ENCODE peak calls at places on chromosome 10, in seven cellular contexts. K is right cardiac atrium; L is psoas muscle; F is mucosa of descending colon; I is CD8-positive, alpha-beta T cell; U is body of pancreas; C is foreskin keratinocyte. G is an unnamed sample. For H3K4me1, the result is how much of the 10 kb centered on the place peaks cover.

GRCh38 chr10:34690403-34691049 is 124.6 kb downstream of the PARD3 start:
- ATAC-seq in K (no peak), C (peak), I (no peak), F (peak), L (no peak), U (no peak), G (no peak)

GRCh38 chr10:133158756-133159610 is 1.0 kb upstream of the KNDC1 start:
- ATAC-seq in U (peak), I (no peak), K (no peak), L (peak), C (peak), F (peak), G (no peak)

GRCh38 chr10:98000346-98000745 is 30.1 kb downstream of the CRTAC1 start:
- ATAC-seq in C (no peak), L (no peak), K (peak), U (no peak), F (no peak), I (no peak), G (no peak)

GRCh38 chr10:97320480-97321031 is 1.5 kb downstream of the FRAT1 start:
- ATAC-seq in K (no peak), C (no peak), I (no peak), L (no peak), U (no peak), F (no peak), G (no peak)

GRCh38 chr10:11260136-11260535 is 242.5 kb downstream of the CELF2 start:
- ATAC-seq in F (no peak), K (no peak), C (no peak), I (no peak), L (no peak), U (no peak), G (no peak)

GRCh38 chr10:28738200-28738599 is 60.9 kb downstream of the BAMBI start:
- ATAC-seq in C (no peak), K (no peak), F (no peak), U (no peak), I (no peak), L (no peak), G (no peak)

GRCh38 chr10:57962839-57963238 is 304.9 kb downstream of the IPMK start:
- ATAC-seq in K (no peak), U (no peak), C (no peak), L (no peak), I (no peak), F (no peak), G (no peak)

GRCh38 chr10:78541528-78542470 is 508.1 kb downstream of the RPS24 start:
- ATAC-seq in U (no peak), I (no peak), F (peak), C (no peak), L (no peak), K (peak), G (no peak)

GRCh38 chr10:66928000-66928770 is 2.3 kb downstream of the LRRTM3 start:
- ATAC-seq in I (no peak), L (peak), F (no peak), C (peak), U (no peak), K (no peak), G (no peak)

GRCh38 chr10:80442879-80443278 is 11.2 kb upstream of the TSPAN14 start:
- ATAC-seq in U (no peak), I (no peak), C (peak), L (no peak), K (no peak), F (peak), G (no peak)

GRCh38 chr10:46539596-46540411 is 16.7 kb downstream of the GPRIN2 start:
- ATAC-seq in U (peak), L (no peak), F (peak), I (no peak), K (peak), C (no peak), G (peak)

GRCh38 chr10:62084434-62084833 is 182.9 kb downstream of the ARID5B start:
- ATAC-seq in L (no peak), U (no peak), F (no peak), C (peak), K (no peak), I (no peak), G (no peak)

GRCh38 chr10:60200012-60200681 is 189.5 kb downstream of the ANK3 start:
- ATAC-seq in L (no peak), K (peak), C (no peak), F (no peak), I (no peak), U (peak), G (no peak)

GRCh38 chr10:69655868-69656555 is 26.0 kb downstream of the FAM241B start:
- ATAC-seq in U (no peak), F (no peak), I (no peak), C (no peak), L (no peak), K (no peak), G (no peak)

GRCh38 chr10:126171555-126171954 is 216.7 kb downstream of the ADAM12 start:
- ATAC-seq in F (no peak), C (no peak), K (no peak), I (no peak), U (no peak), L (no peak), G (no peak)

GRCh38 chr10:79192677-79193003 is 123.9 kb downstream of the ZMIZ1 start:
- ATAC-seq in K (peak), U (no peak), I (no peak), L (peak), F (no peak), C (no peak), G (no peak)

GRCh38 chr10:49357895-49358294 is 38.0 kb downstream of the DRGX start:
- ATAC-seq in U (no peak), F (no peak), I (no peak), L (no peak), K (no peak), C (no peak), G (no peak)

GRCh38 chr10:5594271-5595036 is 69.7 kb downstream of the CALML3 start:
- ATAC-seq in U (no peak), I (no peak), K (no peak), F (no peak), L (no peak), C (no peak), G (no peak)
- H3K4me1 ChIP-seq in U (under half), I (under half), K (under half), F (under half), L (under half), C (under half), G (under half)

GRCh38 chr10:103441611-103442010 is 10.6 kb downstream of the CALHM2 start:
- ATAC-seq in I (no peak), L (peak), U (no peak), F (no peak), K (no peak), C (no peak), G (no peak)

GRCh38 chr10:103441206-103441605 is 11.0 kb downstream of the CALHM2 start:
- ATAC-seq in F (no peak), L (no peak), C (no peak), I (no peak), K (no peak), U (no peak), G (no peak)

GRCh38 chr10:103439776-103440175 is 12.4 kb downstream of the CALHM2 start:
- ATAC-seq in C (no peak), F (no peak), U (no peak), I (no peak), L (no peak), K (no peak), G (no peak)

GRCh38 chr10:103442031-103442461 is 10.1 kb downstream of the CALHM2 start:
- ATAC-seq in C (no peak), K (peak), U (no peak), I (no peak), F (peak), L (peak), G (no peak)

GRCh38 chr10:103440416-103440815 is 11.8 kb downstream of the CALHM2 start:
- ATAC-seq in F (no peak), U (no peak), I (no peak), C (no peak), L (no peak), K (no peak), G (no peak)
- H3K4me1 ChIP-seq in F (under half), U (under half), I (under half), C (under half), L (under half), K (under half), G (under half)

GRCh38 chr10:5829267-5829666 is 16.0 kb upstream of the GDI2 start:
- ATAC-seq in K (no peak), C (no peak), L (no peak), F (no peak), U (no peak), I (no peak), G (no peak)
- H3K4me1 ChIP-seq in K (under half), C (under half), L (under half), F (under half), U (under half), I (under half), G (under half)

GRCh38 chr10:13271552-13272163 is 28.2 kb downstream of the PHYH start:
- ATAC-seq in U (peak), F (peak), I (peak), C (peak), K (peak), L (peak), G (peak)
- H3K4me1 ChIP-seq in U (under half), F (under half), I (under half), C (under half), K (under half), L (under half), G (under half)

DNA sequence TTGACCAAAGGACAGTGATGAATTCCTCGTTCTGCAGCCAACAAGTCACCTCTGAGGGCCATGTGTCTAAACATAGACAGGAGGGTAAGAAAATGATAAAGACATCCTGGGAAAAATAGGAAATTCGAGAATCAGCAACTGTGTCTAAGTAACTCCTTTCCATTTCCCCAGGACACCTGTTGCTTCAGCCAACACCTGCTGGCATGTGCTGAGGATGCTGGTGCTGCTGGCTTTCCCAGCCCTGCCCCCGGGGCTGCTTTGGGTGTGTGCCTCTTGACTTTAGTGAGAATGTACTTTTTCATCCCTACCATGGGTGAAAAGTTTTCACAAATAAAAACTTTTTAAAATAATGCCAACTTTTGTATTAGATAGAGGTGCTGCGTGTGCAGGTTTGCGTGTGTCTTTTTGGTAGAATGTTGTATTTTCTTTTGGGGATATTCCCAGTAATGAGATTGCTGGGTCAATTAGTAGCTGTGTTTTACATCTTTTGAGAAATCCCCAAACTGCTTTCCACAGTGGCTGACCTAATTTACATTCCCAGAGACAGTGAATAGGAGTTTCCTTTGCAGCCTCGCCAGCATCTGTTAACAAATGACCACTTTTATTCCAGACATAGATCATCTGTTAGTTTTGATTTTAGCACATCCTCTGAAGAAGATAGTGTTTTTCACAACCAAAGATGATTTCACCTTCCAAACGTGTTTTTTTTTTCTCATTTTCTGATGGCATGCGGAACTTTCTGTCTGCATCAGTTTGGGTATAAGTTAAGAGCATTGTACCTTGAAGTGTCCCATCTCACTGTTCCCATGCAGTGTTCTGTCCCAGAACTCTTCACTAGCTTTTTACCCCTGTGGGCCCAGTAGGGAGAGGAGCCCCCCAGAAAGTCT is 104.2 kb upstream of the ACBD5 start:
- ATAC-seq in I (no peak), L (no peak), U (no peak), K (no peak), F (no peak), C (no peak), G (no peak)
- H3K4me1 ChIP-seq in I (under half), L (under half), U (under half), K (under half), F (under half), C (under half), G (under half)

DNA sequence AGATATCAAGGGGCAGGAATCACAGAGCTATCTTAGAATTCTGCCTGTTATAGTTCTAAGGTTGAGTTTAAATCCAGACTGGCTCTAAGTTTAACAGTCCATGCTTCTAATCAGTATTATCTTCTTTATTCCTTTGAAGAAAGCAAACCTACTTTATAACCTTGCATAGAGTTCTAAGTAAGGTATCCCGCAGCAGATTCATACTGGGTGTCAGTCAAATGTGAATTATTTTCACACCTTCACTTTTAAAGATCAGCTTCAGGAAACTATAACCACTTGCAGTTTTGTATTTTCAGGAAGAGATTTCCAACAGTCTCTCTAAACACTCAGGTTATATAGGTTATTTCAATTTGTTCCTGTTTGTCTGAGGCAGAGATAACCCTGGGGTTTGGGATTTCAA is 21.2 kb downstream of the STAMBPL1 start:
- ATAC-seq in U (no peak), F (no peak), L (no peak), I (no peak), C (no peak), K (no peak), G (no peak)
- H3K4me1 ChIP-seq in U (under half), F (under half), L (under half), I (under half), C (under half), K (under half), G (under half)

DNA sequence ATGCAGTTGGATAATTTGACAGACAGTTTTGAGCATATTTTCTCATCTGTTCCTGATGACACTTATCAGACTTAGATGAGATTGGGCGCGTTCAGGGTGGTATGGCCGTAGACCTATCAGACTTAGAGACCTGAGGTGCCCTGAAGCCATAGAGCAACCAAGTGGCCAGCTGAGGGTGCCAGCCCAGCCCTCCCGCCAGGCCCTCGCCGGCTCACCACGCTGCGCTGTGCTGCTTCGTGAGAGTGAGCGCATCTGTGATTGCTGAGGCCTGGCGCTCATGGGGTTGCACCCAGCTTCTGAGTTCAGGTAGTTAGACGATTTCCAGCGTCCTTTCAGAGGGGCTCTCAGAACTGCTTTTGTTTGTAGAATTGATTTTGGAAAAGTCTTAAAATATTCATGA is 10.2 kb downstream of the FBH1 start:
- ATAC-seq in L (no peak), K (no peak), U (peak), I (no peak), C (no peak), F (no peak), G (no peak)
- H3K4me1 ChIP-seq in L (under half), K (under half), U (under half), I (under half), C (under half), F (under half), G (under half)

DNA sequence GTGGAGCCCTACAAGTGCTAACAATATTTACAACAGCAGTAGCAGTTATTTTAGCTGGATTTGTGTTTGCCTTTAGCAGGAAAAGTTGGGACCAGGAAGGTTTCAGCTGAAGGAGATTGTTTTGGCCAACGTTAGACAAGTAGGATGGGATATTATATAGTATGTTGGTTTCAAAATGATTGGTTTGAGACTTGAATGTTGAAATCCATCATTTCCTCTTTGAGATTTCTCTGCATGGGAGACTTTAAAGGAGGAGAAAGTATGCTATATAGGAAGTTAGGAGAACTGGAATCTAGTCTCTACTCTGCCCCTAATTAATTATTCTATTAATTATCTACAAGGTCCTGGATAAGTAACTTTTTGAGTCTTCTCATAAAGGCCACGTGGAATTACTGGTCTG is 263.8 kb downstream of the PTEN start:
- ATAC-seq in L (no peak), I (no peak), K (no peak), F (no peak), C (no peak), U (no peak), G (no peak)
- H3K4me1 ChIP-seq in L (under half), I (under half), K (under half), F (under half), C (under half), U (under half), G (under half)

GRCh38 chr10:114393886-114394285 is 10.4 kb downstream of the AFAP1L2 start:
- ATAC-seq in K (no peak), F (no peak), C (no peak), U (no peak), I (no peak), L (no peak), G (no peak)
- H3K4me1 ChIP-seq in K (under half), F (under half), C (half or more), U (under half), I (under half), L (under half), G (under half)